ENCODE peak calls at places on chromosomes 4 and X, in ten cellular contexts. A is thyroid gland; B is heart left ventricle; X is astrocyte of the spinal cord; N is CD8-positive, alpha-beta T cell; Y is Peyer's patch; D is AG10803; I is foreskin fibroblast; H is lower leg skin; V is body of pancreas. J is an unnamed sample.

GRCh38 chrX:88863726-88864125 is 116.7 kb downstream of the CPXCR1 start:
- DNase-seq in A (no peak), B (no peak), X (no peak), N (no peak), Y (no peak), D (no peak), I (no peak), H (no peak), V (no peak), J (no peak)

GRCh38 chr4:107866726-107867125 is 42.0 kb downstream of the SGMS2 start:
- DNase-seq in A (no peak), B (no peak), X (no peak), N (no peak), Y (no peak), D (no peak), I (peak; percentile 6), H (no peak), V (no peak), J (no peak)

GRCh38 chr4:113979157-113979972 is at the start of gene ARSJ:
- DNase-seq in A (peak; percentile 39), B (peak; percentile 36), X (peak; percentile 88), N (no peak), Y (peak; percentile 55), D (peak; percentile 80), I (peak; percentile 77), H (peak; percentile 87), V (peak; percentile 47), J (no peak)

GRCh38 chr4:188002346-188002745 is 6.8 kb downstream of the ZFP42 start:
- DNase-seq in A (no peak), B (no peak), X (no peak), N (no peak), Y (no peak), D (no peak), I (no peak), H (no peak), V (no peak), J (no peak)

GRCh38 chr4:73275318-73275654 is 16.7 kb upstream of the ANKRD17 start:
- DNase-seq in A (no peak), B (no peak), X (no peak), N (no peak), Y (no peak), D (no peak), I (no peak), H (no peak), V (no peak), J (no peak)

GRCh38 chr4:138412847-138413246 is 170.7 kb upstream of the SLC7A11 start:
- DNase-seq in A (no peak), B (no peak), X (no peak), N (no peak), Y (no peak), D (no peak), I (no peak), H (no peak), V (no peak), J (no peak)

GRCh38 chr4:4854649-4855292 is 4.7 kb upstream of the MSX1 start:
- DNase-seq in A (no peak), B (no peak), X (no peak), N (no peak), Y (no peak), D (no peak), I (no peak), H (no peak), V (no peak), J (no peak)

GRCh38 chrX:140505421-140506337 is 810 bp upstream of the SOX3 start:
- DNase-seq in A (no peak), B (no peak), X (no peak), N (no peak), Y (no peak), D (no peak), I (no peak), H (no peak), V (no peak), J (no peak)

GRCh38 chrX:47579537-47579936 is 2.7 kb upstream of the TIMP1 start:
- DNase-seq in A (no peak), B (no peak), X (peak; percentile 70), N (no peak), Y (no peak), D (peak; percentile 62), I (peak; percentile 85), H (no peak), V (no peak), J (no peak)

GRCh38 chr4:139556735-139557505 is 901 bp upstream of the SETD7 start:
- DNase-seq in A (peak; percentile 70), B (peak; percentile 57), X (peak; percentile 33), N (peak; percentile 16), Y (peak; percentile 92), D (no peak), I (no peak), H (peak; percentile 95), V (peak; percentile 65), J (no peak)
- TF ChIP-seq CTCF in A (no peak), B (no peak), X (no peak), N (no peak), Y (no peak), D (peak; percentile 14), I (no peak), H (no peak), V (no peak), J (no peak)

GRCh38 chr4:102786279-102786678 is 25.5 kb upstream of the MANBA start:
- DNase-seq in A (no peak), B (no peak), X (no peak), N (no peak), Y (no peak), D (no peak), I (no peak), H (no peak), V (no peak), J (no peak)
- H3K4me3 ChIP-seq in A (no peak overlapping the region), B (no peak overlapping the region), X (no peak overlapping the region), N (no peak overlapping the region), Y (no peak overlapping the region), D (no peak overlapping the region), I (no peak overlapping the region), H (no peak overlapping the region), V (no peak overlapping the region), J (no peak overlapping the region)

GRCh38 chr4:84401669-84402068 is 97.4 kb downstream of the NKX6-1 start:
- DNase-seq in A (peak; percentile 50), B (no peak), X (no peak), N (no peak), Y (no peak), D (no peak), I (no peak), H (no peak), V (no peak), J (no peak)
- TF ChIP-seq CTCF in A (no peak), B (no peak), X (no peak), N (no peak), Y (no peak), D (no peak), I (no peak), H (no peak), V (no peak), J (peak; percentile 27)

GRCh38 chrX:51463322-51463721 is 33.1 kb downstream of the NUDT11 start:
- DNase-seq in A (no peak), B (no peak), X (no peak), N (no peak), Y (no peak), D (no peak), I (no peak), H (no peak), V (no peak), J (no peak)

GRCh38 chrX:51456246-51456645 is 40.1 kb downstream of the NUDT11 start:
- DNase-seq in A (no peak), B (no peak), X (no peak), N (no peak), Y (no peak), D (no peak), I (no peak), H (no peak), V (peak; percentile 49), J (no peak)

GRCh38 chrX:51456814-51457213 is 39.6 kb downstream of the NUDT11 start:
- DNase-seq in A (no peak), B (no peak), X (no peak), N (no peak), Y (no peak), D (no peak), I (no peak), H (no peak), V (no peak), J (no peak)

GRCh38 chrX:51459125-51459524 is 37.3 kb downstream of the NUDT11 start:
- DNase-seq in A (no peak), B (no peak), X (peak; percentile 6), N (no peak), Y (no peak), D (peak; percentile 24), I (peak; percentile 4), H (no peak), V (no peak), J (no peak)

GRCh38 chrX:51461053-51462050 is 35.0 kb downstream of the NUDT11 start:
- DNase-seq in A (no peak), B (no peak), X (peak; percentile 57), N (no peak), Y (peak; percentile 47), D (peak; percentile 32), I (peak; percentile 3), H (no peak), V (no peak), J (peak; percentile 2)
- H3K4me3 ChIP-seq in A (no peak overlapping the region), B (no peak overlapping the region), X (no peak overlapping the region), N (no peak overlapping the region), Y (no peak overlapping the region), D (no peak overlapping the region), I (no peak overlapping the region), H (no peak overlapping the region), V (no peak overlapping the region), J (no peak overlapping the region)

DNA sequence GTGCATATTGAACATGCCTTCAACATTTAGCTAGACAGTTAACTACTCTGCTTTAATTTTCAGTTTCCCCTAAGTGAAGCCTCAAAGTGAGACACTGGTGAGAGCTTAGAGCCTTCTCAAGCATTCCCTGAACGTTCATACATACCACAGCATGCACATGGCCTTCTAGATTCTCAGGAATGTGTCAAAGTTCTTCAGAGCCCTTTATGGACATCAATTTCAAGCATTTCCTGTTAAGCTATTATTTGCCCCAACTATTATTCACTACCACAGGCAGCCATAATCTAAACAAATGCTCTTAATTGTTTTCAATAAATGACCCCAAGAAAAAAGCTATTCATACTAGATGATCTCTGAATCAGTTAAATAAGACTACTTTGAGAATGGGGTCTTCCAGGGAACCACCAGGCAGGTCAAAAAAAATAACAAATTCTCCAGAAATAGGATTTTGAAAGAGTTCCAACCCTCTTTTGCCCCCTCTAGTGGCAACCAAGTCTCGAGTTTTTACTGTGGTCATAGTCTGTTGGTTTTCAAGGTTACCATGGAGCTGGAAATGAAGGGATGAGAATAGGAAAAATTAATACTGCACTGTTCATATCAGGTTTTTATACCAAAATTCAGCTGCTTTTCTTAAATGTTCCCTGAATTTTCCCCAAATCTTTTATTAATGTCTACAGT is 235.4 kb downstream of the RAB28 start:
- DNase-seq in A (no peak), B (no peak), X (peak; percentile 14), N (no peak), Y (no peak), D (peak; percentile 53), I (no peak), H (no peak), V (no peak), J (no peak)
- TF ChIP-seq CTCF in A (no peak), B (peak; percentile 10), X (peak; percentile 41), N (no peak), Y (no peak), D (peak; percentile 35), I (peak; percentile 34), H (no peak), V (no peak), J (peak; percentile 56)

GRCh38 chr4:31237242-31237641 is 517.1 kb downstream of the PCDH7 start:
- DNase-seq in A (no peak), B (no peak), X (peak; percentile 34), N (no peak), Y (no peak), D (no peak), I (no peak), H (no peak), V (no peak), J (no peak)
- H3K4me3 ChIP-seq in A (no peak overlapping the region), B (no peak overlapping the region), X (no peak overlapping the region), N (no peak overlapping the region), Y (no peak overlapping the region), D (no peak overlapping the region), I (no peak overlapping the region), H (no peak overlapping the region), V (no peak overlapping the region), J (no peak overlapping the region)

J was measured in retinal pigment epithelial cell.